ENCODE peak calls at places on chromosomes 3 and 15, in four cellular contexts. One of them, this sample, is unnamed.

GRCh38 chr3:194285024-194285858 is 65.9 kb downstream of the CPN2 start:
- DNase-seq in GM12878: no peak
- DNase-seq in K562: no peak
- DNase-seq in HepG2: no peak
- DNase-seq in this sample: no peak

GRCh38 chr15:57865294-57865693 is 158.8 kb downstream of the POLR2M start:
- DNase-seq in GM12878: no peak
- DNase-seq in K562: peak
- DNase-seq in HepG2: no peak
- DNase-seq in this sample: peak

GRCh38 chr3:24680214-24680967 is 185.7 kb upstream of the THRB start:
- DNase-seq in GM12878: no peak
- DNase-seq in K562: peak
- DNase-seq in HepG2: peak
- DNase-seq in this sample: peak

GRCh38 chr3:177680442-177680821 is 483.1 kb upstream of the TBL1XR1 start:
- DNase-seq in GM12878: no peak
- DNase-seq in K562: no peak
- DNase-seq in HepG2: no peak
- DNase-seq in this sample: no peak

GRCh38 chr15:31392761-31393401 is 66.2 kb downstream of the KLF13 start:
- DNase-seq in GM12878: no peak
- DNase-seq in K562: no peak
- DNase-seq in HepG2: no peak
- DNase-seq in this sample: no peak

GRCh38 chr15:78175333-78175732 is 26.2 kb downstream of the IDH3A start:
- DNase-seq in GM12878: no peak
- DNase-seq in K562: no peak
- DNase-seq in HepG2: no peak
- DNase-seq in this sample: no peak

GRCh38 chr3:196336319-196337145 is 1.7 kb downstream of the TM4SF19 start:
- DNase-seq in GM12878: no peak
- DNase-seq in K562: peak
- DNase-seq in HepG2: no peak
- DNase-seq in this sample: no peak

GRCh38 chr3:18827664-18828063 is 320.6 kb upstream of the KCNH8 start:
- DNase-seq in GM12878: no peak
- DNase-seq in K562: no peak
- DNase-seq in HepG2: no peak
- DNase-seq in this sample: no peak

GRCh38 chr15:43105077-43105769 is 615 bp downstream of the UBR1 start:
- DNase-seq in GM12878: no peak
- DNase-seq in K562: peak
- DNase-seq in HepG2: peak
- DNase-seq in this sample: peak

GRCh38 chr3:124601189-124601588 is 129.1 kb upstream of the UMPS start:
- DNase-seq in GM12878: no peak
- DNase-seq in K562: no peak
- DNase-seq in HepG2: no peak
- DNase-seq in this sample: no peak

GRCh38 chr15:101047301-101047781 is 128.2 kb downstream of the LRRK1 start:
- DNase-seq in GM12878: no peak
- DNase-seq in K562: no peak
- DNase-seq in HepG2: no peak
- DNase-seq in this sample: no peak

GRCh38 chr15:100520132-100520921 is 8.4 kb downstream of the CERS3 start:
- DNase-seq in GM12878: no peak
- DNase-seq in K562: no peak
- DNase-seq in HepG2: no peak
- DNase-seq in this sample: no peak

GRCh38 chr3:5376761-5377160 is 189.3 kb downstream of the EDEM1 start:
- DNase-seq in GM12878: no peak
- DNase-seq in K562: no peak
- DNase-seq in HepG2: peak
- DNase-seq in this sample: no peak

GRCh38 chr3:177057768-177058167 is 139.5 kb downstream of the TBL1XR1 start:
- DNase-seq in GM12878: peak
- DNase-seq in K562: no peak
- DNase-seq in HepG2: no peak
- DNase-seq in this sample: no peak

GRCh38 chr15:74251187-74251811 is 15.2 kb downstream of the CCDC33 start:
- DNase-seq in GM12878: no peak
- DNase-seq in K562: no peak
- DNase-seq in HepG2: no peak
- DNase-seq in this sample: no peak

GRCh38 chr3:52481819-52482521 is 13.2 kb upstream of the STAB1 start:
- DNase-seq in GM12878: no peak
- DNase-seq in K562: peak
- DNase-seq in HepG2: no peak
- DNase-seq in this sample: peak

GRCh38 chr3:192467230-192468186 is 259.8 kb downstream of the FGF12 start:
- DNase-seq in GM12878: peak
- DNase-seq in K562: peak
- DNase-seq in HepG2: peak
- DNase-seq in this sample: peak

GRCh38 chr15:76366714-76367113 is 30.1 kb downstream of the ISL2 start:
- DNase-seq in GM12878: no peak
- DNase-seq in K562: no peak
- DNase-seq in HepG2: no peak
- DNase-seq in this sample: no peak

GRCh38 chr3:133970916-133971315 is 58.8 kb downstream of the SLCO2A1 start:
- DNase-seq in GM12878: no peak
- DNase-seq in K562: no peak
- DNase-seq in HepG2: no peak
- DNase-seq in this sample: no peak

GRCh38 chr3:14472471-14473351 is 67.4 kb downstream of the GRIP2 start:
- DNase-seq in GM12878: no peak
- DNase-seq in K562: no peak
- DNase-seq in HepG2: peak
- DNase-seq in this sample: no peak

GRCh38 chr15:32802296-32802936 is 84.6 kb downstream of the GREM1 start:
- DNase-seq in GM12878: no peak
- DNase-seq in K562: no peak
- DNase-seq in HepG2: no peak
- DNase-seq in this sample: no peak

GRCh38 chr3:168426196-168426595 is 330.5 kb upstream of the GOLIM4 start:
- DNase-seq in GM12878: no peak
- DNase-seq in K562: no peak
- DNase-seq in HepG2: no peak
- DNase-seq in this sample: no peak

GRCh38 chr15:89745131-89745530 is 5.9 kb downstream of the MESP1 start:
- DNase-seq in GM12878: no peak
- DNase-seq in K562: no peak
- DNase-seq in HepG2: no peak
- DNase-seq in this sample: no peak

GRCh38 chr15:89735773-89736172 is 15.3 kb downstream of the MESP1 start:
- DNase-seq in GM12878: no peak
- DNase-seq in K562: no peak
- DNase-seq in HepG2: no peak
- DNase-seq in this sample: no peak

GRCh38 chr15:89743011-89743410 is 8.0 kb downstream of the MESP1 start:
- DNase-seq in GM12878: no peak
- DNase-seq in K562: no peak
- DNase-seq in HepG2: no peak
- DNase-seq in this sample: no peak

GRCh38 chr15:89743594-89743993 is 7.5 kb downstream of the MESP1 start:
- DNase-seq in GM12878: no peak
- DNase-seq in K562: no peak
- DNase-seq in HepG2: no peak
- DNase-seq in this sample: no peak

GRCh38 chr15:89740137-89740536 is 10.9 kb downstream of the MESP1 start:
- DNase-seq in GM12878: peak
- DNase-seq in K562: peak
- DNase-seq in HepG2: peak
- DNase-seq in this sample: peak
- TF ChIP-seq TARDBP in GM12878: no peak
- TF ChIP-seq TARDBP in K562: no peak
- TF ChIP-seq TARDBP in HepG2: no peak
- TF ChIP-seq TARDBP in this sample: no peak

GRCh38 chr3:45123030-45123429 is 23.1 kb downstream of the CDCP1 start:
- DNase-seq in GM12878: peak
- DNase-seq in K562: no peak
- DNase-seq in HepG2: no peak
- DNase-seq in this sample: no peak
- TF ChIP-seq BHLHE40 in GM12878: peak
- TF ChIP-seq BHLHE40 in K562: no peak
- TF ChIP-seq BHLHE40 in HepG2: no peak
- TF ChIP-seq BHLHE40 in this sample: no peak

GRCh38 chr3:129599607-129600006 is 6.9 kb downstream of the PLXND1 start:
- DNase-seq in GM12878: no peak
- DNase-seq in K562: peak
- DNase-seq in HepG2: no peak
- DNase-seq in this sample: no peak
- TF ChIP-seq TARDBP in GM12878: no peak
- TF ChIP-seq TARDBP in K562: no peak
- TF ChIP-seq TARDBP in HepG2: no peak
- TF ChIP-seq TARDBP in this sample: no peak

GRCh38 chr3:171183042-171183441 is 156.5 kb upstream of the SLC2A2 start:
- DNase-seq in GM12878: no peak
- DNase-seq in K562: peak
- DNase-seq in HepG2: peak
- DNase-seq in this sample: no peak

GRCh38 chr3:171184372-171184771 is 157.9 kb upstream of the SLC2A2 start:
- DNase-seq in GM12878: peak
- DNase-seq in K562: no peak
- DNase-seq in HepG2: no peak
- DNase-seq in this sample: no peak

GRCh38 chr3:171185359-171185758 is 158.8 kb upstream of the SLC2A2 start:
- DNase-seq in GM12878: no peak
- DNase-seq in K562: no peak
- DNase-seq in HepG2: no peak
- DNase-seq in this sample: no peak

GRCh38 chr3:171178714-171179113 is 152.2 kb upstream of the SLC2A2 start:
- DNase-seq in GM12878: no peak
- DNase-seq in K562: no peak
- DNase-seq in HepG2: no peak
- DNase-seq in this sample: no peak

DNA sequence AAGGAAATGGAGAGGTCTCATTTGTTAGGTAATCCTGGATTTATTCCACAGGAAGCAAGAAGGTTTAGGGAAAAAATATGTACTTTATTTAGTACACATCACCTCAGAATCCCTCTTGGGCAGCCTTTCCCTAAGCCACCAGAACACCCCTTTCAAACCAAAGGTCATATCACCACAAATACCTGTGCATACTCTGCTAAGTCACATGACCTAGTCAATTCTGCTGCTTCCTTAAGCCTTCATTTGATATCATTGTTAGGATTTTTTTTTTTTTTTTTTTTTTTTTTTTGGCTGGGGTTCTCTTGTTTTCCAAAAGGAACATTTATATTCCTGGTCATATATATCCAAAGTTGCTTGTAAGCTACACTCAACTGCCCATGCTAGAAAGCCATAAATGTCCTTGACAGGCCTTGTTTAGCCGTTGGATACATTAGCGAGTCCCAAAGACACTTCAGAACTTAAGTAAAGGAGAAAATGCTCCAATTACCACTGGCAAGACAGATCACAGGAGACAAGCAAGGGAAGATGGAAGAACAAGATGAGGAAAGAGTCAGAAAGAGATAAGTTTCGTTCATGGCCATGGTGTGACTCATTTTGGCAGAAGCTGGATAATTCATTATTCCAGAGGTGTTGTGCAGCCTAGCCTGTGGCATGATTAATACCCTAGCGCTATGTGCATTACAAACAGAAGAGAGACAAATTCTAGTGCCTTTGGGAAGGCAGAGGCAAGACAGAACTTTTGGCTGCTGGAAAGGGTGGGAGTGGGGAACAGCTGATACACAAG is 155.6 kb upstream of the SLC2A2 start:
- DNase-seq in GM12878: no peak
- DNase-seq in K562: peak
- DNase-seq in HepG2: no peak
- DNase-seq in this sample: no peak
- TF ChIP-seq BHLHE40 in GM12878: no peak
- TF ChIP-seq BHLHE40 in K562: no peak
- TF ChIP-seq BHLHE40 in HepG2: no peak
- TF ChIP-seq BHLHE40 in this sample: no peak

GRCh38 chr15:68407886-68408500 is 24.0 kb downstream of the ITGA11 start:
- DNase-seq in GM12878: no peak
- DNase-seq in K562: no peak
- DNase-seq in HepG2: no peak
- DNase-seq in this sample: no peak
- TF ChIP-seq TARDBP in GM12878: no peak
- TF ChIP-seq TARDBP in K562: no peak
- TF ChIP-seq TARDBP in HepG2: no peak
- TF ChIP-seq TARDBP in this sample: no peak

DNA sequence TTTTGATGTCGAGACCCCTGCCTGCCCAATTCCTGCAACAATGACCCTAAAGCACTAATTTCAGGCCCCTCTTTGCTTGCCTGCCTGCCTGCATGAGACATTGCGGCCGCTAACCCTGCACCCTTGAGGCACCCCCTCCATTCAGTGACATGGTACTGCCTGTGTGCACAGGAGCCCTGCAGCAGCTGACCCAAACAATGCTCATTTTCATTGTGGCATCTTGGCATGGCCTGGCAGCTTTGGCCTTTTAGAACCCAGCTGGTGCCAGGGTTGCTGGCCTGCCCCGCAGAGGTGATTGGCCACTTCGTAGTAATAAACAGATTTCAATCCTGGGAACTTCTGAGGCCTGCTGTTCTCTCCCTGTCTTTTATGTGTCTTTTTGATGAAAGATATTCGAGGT is 33.8 kb downstream of the SLCO3A1 start:
- DNase-seq in GM12878: no peak
- DNase-seq in K562: no peak
- DNase-seq in HepG2: no peak
- DNase-seq in this sample: no peak
- TF ChIP-seq BHLHE40 in GM12878: no peak
- TF ChIP-seq BHLHE40 in K562: no peak
- TF ChIP-seq BHLHE40 in HepG2: no peak
- TF ChIP-seq BHLHE40 in this sample: no peak

DNA sequence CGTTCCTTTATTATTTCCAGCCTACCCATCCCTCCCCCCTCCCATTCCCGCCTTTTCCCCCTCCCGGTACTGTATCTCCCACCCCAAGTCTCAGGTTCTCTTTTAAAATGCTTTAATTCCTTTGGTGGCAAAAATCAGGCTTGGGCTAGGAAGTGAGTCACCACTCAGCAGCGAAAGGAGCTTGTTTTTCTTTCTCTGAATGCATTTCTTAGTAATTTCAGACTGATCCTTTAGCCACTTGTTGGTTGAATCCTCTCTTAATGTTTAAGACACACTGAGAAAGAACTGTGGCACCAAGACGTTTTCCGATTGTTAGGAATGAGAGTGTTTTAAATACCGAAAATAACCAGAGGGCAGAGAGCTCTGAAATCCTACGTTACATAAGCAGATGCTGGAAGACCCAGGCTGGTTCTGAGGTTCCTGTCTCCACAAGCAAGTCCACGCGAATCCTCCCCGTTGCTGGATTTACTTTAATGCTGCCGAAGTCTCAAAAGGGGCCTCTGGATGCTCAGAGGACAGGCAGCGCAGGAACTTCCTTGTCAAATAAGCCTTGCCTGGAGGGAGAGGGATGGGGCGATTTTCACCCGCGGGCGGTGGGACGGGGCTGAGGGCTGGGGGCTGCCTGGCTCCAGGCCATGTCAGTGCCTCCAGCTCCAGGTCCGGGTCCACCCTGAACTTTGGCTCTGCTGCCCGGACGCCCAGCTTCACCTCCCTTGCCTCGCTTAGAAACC is 848 bp upstream of the COL8A1 start:
- DNase-seq in GM12878: no peak
- DNase-seq in K562: no peak
- DNase-seq in HepG2: no peak
- DNase-seq in this sample: peak
- TF ChIP-seq TARDBP in GM12878: no peak
- TF ChIP-seq TARDBP in K562: no peak
- TF ChIP-seq TARDBP in HepG2: no peak
- TF ChIP-seq TARDBP in this sample: no peak

GRCh38 chr15:34358367-34358766 is 8.6 kb downstream of the LPCAT4 start:
- DNase-seq in GM12878: no peak
- DNase-seq in K562: no peak
- DNase-seq in HepG2: no peak
- DNase-seq in this sample: peak
- TF ChIP-seq BHLHE40 in GM12878: no peak
- TF ChIP-seq BHLHE40 in K562: no peak
- TF ChIP-seq BHLHE40 in HepG2: no peak
- TF ChIP-seq BHLHE40 in this sample: no peak